ENCODE peak calls at places on chromosomes 3 and 15, in nine cellular contexts. One of them, this sample, is unnamed.

GRCh38 chr15:52653451-52653964 is 25.7 kb downstream of the ATOSA start:
- DNase-seq in transverse colon: no peak
- DNase-seq in breast epithelium: no peak
- DNase-seq in upper lobe of left lung: no peak
- DNase-seq in sigmoid colon: no peak
- DNase-seq in GM12891: no peak
- DNase-seq in HL-60: no peak
- DNase-seq in Panc1: peak
- DNase-seq in GM23338: peak
- DNase-seq in this sample: peak

GRCh38 chr3:130850044-130850797 is 43.7 kb upstream of the ATP2C1 start:
- DNase-seq in GM23338: no peak
- DNase-seq in upper lobe of left lung: no peak
- DNase-seq in HL-60: peak
- DNase-seq in breast epithelium: no peak
- DNase-seq in GM12891: no peak
- DNase-seq in sigmoid colon: no peak
- DNase-seq in Panc1: no peak
- DNase-seq in transverse colon: no peak
- DNase-seq in this sample: no peak

GRCh38 chr3:172324591-172325203 is 123.6 kb downstream of the GHSR start:
- DNase-seq in transverse colon: no peak
- DNase-seq in Panc1: no peak
- DNase-seq in sigmoid colon: no peak
- DNase-seq in breast epithelium: no peak
- DNase-seq in GM12891: no peak
- DNase-seq in HL-60: no peak
- DNase-seq in upper lobe of left lung: no peak
- DNase-seq in GM23338: no peak
- DNase-seq in this sample: no peak

GRCh38 chr15:58575045-58575786 is 143.4 kb downstream of the LIPC start:
- DNase-seq in upper lobe of left lung: no peak
- DNase-seq in GM12891: no peak
- DNase-seq in transverse colon: no peak
- DNase-seq in sigmoid colon: no peak
- DNase-seq in HL-60: no peak
- DNase-seq in breast epithelium: no peak
- DNase-seq in Panc1: no peak
- DNase-seq in GM23338: no peak
- DNase-seq in this sample: no peak

GRCh38 chr3:45170071-45170470 is 23.9 kb upstream of the CDCP1 start:
- DNase-seq in sigmoid colon: peak
- DNase-seq in upper lobe of left lung: no peak
- DNase-seq in breast epithelium: peak
- DNase-seq in Panc1: no peak
- DNase-seq in GM12891: no peak
- DNase-seq in transverse colon: peak
- DNase-seq in HL-60: no peak
- DNase-seq in GM23338: no peak
- DNase-seq in this sample: no peak

GRCh38 chr3:168161696-168162095 is 66.0 kb upstream of the GOLIM4 start:
- DNase-seq in breast epithelium: no peak
- DNase-seq in GM23338: no peak
- DNase-seq in upper lobe of left lung: no peak
- DNase-seq in GM12891: no peak
- DNase-seq in sigmoid colon: peak
- DNase-seq in Panc1: no peak
- DNase-seq in HL-60: no peak
- DNase-seq in transverse colon: no peak
- DNase-seq in this sample: no peak

GRCh38 chr3:183485093-183485492 is 56.7 kb upstream of the MCF2L2 start:
- DNase-seq in GM23338: no peak
- DNase-seq in Panc1: no peak
- DNase-seq in HL-60: no peak
- DNase-seq in sigmoid colon: no peak
- DNase-seq in breast epithelium: no peak
- DNase-seq in GM12891: no peak
- DNase-seq in transverse colon: peak
- DNase-seq in upper lobe of left lung: no peak
- DNase-seq in this sample: no peak

GRCh38 chr3:180981912-180982311 is 7.6 kb downstream of the DNAJC19 start:
- DNase-seq in upper lobe of left lung: no peak
- DNase-seq in transverse colon: no peak
- DNase-seq in breast epithelium: no peak
- DNase-seq in GM23338: no peak
- DNase-seq in HL-60: no peak
- DNase-seq in GM12891: no peak
- DNase-seq in sigmoid colon: no peak
- DNase-seq in Panc1: no peak
- DNase-seq in this sample: no peak

GRCh38 chr15:82999905-83000671 is 11.4 kb downstream of the C15orf40 start:
- DNase-seq in upper lobe of left lung: no peak
- DNase-seq in GM23338: peak
- DNase-seq in HL-60: peak
- DNase-seq in GM12891: peak
- DNase-seq in Panc1: peak
- DNase-seq in transverse colon: no peak
- DNase-seq in sigmoid colon: no peak
- DNase-seq in breast epithelium: no peak
- DNase-seq in this sample: peak

GRCh38 chr3:172074578-172074977 is 35.2 kb downstream of the FNDC3B start:
- DNase-seq in breast epithelium: no peak
- DNase-seq in upper lobe of left lung: no peak
- DNase-seq in HL-60: peak
- DNase-seq in Panc1: no peak
- DNase-seq in GM23338: no peak
- DNase-seq in sigmoid colon: peak
- DNase-seq in transverse colon: no peak
- DNase-seq in GM12891: no peak
- DNase-seq in this sample: peak

GRCh38 chr3:112894258-112894657 is 47.6 kb upstream of the CD200R1L start:
- DNase-seq in breast epithelium: no peak
- DNase-seq in GM12891: no peak
- DNase-seq in upper lobe of left lung: no peak
- DNase-seq in transverse colon: no peak
- DNase-seq in sigmoid colon: no peak
- DNase-seq in Panc1: no peak
- DNase-seq in GM23338: peak
- DNase-seq in HL-60: no peak
- DNase-seq in this sample: no peak

GRCh38 chr3:144162042-144162441 is 190.4 kb downstream of the DIPK2A start:
- DNase-seq in HL-60: no peak
- DNase-seq in transverse colon: no peak
- DNase-seq in GM23338: no peak
- DNase-seq in Panc1: peak
- DNase-seq in upper lobe of left lung: no peak
- DNase-seq in sigmoid colon: no peak
- DNase-seq in breast epithelium: no peak
- DNase-seq in GM12891: no peak
- DNase-seq in this sample: peak

GRCh38 chr3:188348445-188349244 is 194.7 kb downstream of the LPP start:
- DNase-seq in upper lobe of left lung: no peak
- DNase-seq in transverse colon: peak
- DNase-seq in sigmoid colon: peak
- DNase-seq in GM23338: peak
- DNase-seq in Panc1: no peak
- DNase-seq in HL-60: peak
- DNase-seq in GM12891: no peak
- DNase-seq in breast epithelium: peak
- DNase-seq in this sample: peak

GRCh38 chr3:121718205-121718846 is 31.2 kb downstream of the GOLGB1 start:
- DNase-seq in sigmoid colon: no peak
- DNase-seq in upper lobe of left lung: no peak
- DNase-seq in transverse colon: no peak
- DNase-seq in Panc1: no peak
- DNase-seq in HL-60: no peak
- DNase-seq in GM12891: no peak
- DNase-seq in GM23338: no peak
- DNase-seq in breast epithelium: no peak
- DNase-seq in this sample: no peak

GRCh38 chr3:103295974-103296570 is 861.3 kb downstream of the ZPLD1 start:
- DNase-seq in GM23338: peak
- DNase-seq in HL-60: no peak
- DNase-seq in GM12891: no peak
- DNase-seq in Panc1: peak
- DNase-seq in sigmoid colon: no peak
- DNase-seq in breast epithelium: no peak
- DNase-seq in upper lobe of left lung: no peak
- DNase-seq in transverse colon: no peak
- DNase-seq in this sample: no peak

GRCh38 chr15:65653341-65653740 is 31.6 kb downstream of the SLC24A1 start:
- DNase-seq in HL-60: no peak
- DNase-seq in GM23338: no peak
- DNase-seq in transverse colon: no peak
- DNase-seq in sigmoid colon: no peak
- DNase-seq in breast epithelium: no peak
- DNase-seq in upper lobe of left lung: no peak
- DNase-seq in Panc1: no peak
- DNase-seq in GM12891: no peak
- DNase-seq in this sample: peak

GRCh38 chr3:51955175-51955892 is at the start of gene GPR62:
- DNase-seq in sigmoid colon: no peak
- DNase-seq in GM12891: no peak
- DNase-seq in HL-60: no peak
- DNase-seq in transverse colon: no peak
- DNase-seq in Panc1: no peak
- DNase-seq in breast epithelium: no peak
- DNase-seq in GM23338: no peak
- DNase-seq in upper lobe of left lung: peak
- DNase-seq in this sample: no peak

GRCh38 chr3:51954713-51955112 is 468 bp upstream of the GPR62 start:
- DNase-seq in GM23338: no peak
- DNase-seq in sigmoid colon: no peak
- DNase-seq in HL-60: no peak
- DNase-seq in GM12891: no peak
- DNase-seq in upper lobe of left lung: no peak
- DNase-seq in transverse colon: no peak
- DNase-seq in breast epithelium: no peak
- DNase-seq in Panc1: no peak
- DNase-seq in this sample: no peak

GRCh38 chr3:51954120-51954519 is 1.1 kb upstream of the GPR62 start:
- DNase-seq in transverse colon: no peak
- DNase-seq in GM23338: no peak
- DNase-seq in sigmoid colon: no peak
- DNase-seq in breast epithelium: no peak
- DNase-seq in HL-60: peak
- DNase-seq in GM12891: no peak
- DNase-seq in upper lobe of left lung: no peak
- DNase-seq in Panc1: no peak
- DNase-seq in this sample: no peak

GRCh38 chr3:51957520-51958205 is 2.5 kb downstream of the GPR62 start:
- DNase-seq in GM12891: no peak
- DNase-seq in GM23338: no peak
- DNase-seq in upper lobe of left lung: no peak
- DNase-seq in HL-60: no peak
- DNase-seq in sigmoid colon: no peak
- DNase-seq in Panc1: no peak
- DNase-seq in breast epithelium: no peak
- DNase-seq in transverse colon: no peak
- DNase-seq in this sample: no peak

DNA sequence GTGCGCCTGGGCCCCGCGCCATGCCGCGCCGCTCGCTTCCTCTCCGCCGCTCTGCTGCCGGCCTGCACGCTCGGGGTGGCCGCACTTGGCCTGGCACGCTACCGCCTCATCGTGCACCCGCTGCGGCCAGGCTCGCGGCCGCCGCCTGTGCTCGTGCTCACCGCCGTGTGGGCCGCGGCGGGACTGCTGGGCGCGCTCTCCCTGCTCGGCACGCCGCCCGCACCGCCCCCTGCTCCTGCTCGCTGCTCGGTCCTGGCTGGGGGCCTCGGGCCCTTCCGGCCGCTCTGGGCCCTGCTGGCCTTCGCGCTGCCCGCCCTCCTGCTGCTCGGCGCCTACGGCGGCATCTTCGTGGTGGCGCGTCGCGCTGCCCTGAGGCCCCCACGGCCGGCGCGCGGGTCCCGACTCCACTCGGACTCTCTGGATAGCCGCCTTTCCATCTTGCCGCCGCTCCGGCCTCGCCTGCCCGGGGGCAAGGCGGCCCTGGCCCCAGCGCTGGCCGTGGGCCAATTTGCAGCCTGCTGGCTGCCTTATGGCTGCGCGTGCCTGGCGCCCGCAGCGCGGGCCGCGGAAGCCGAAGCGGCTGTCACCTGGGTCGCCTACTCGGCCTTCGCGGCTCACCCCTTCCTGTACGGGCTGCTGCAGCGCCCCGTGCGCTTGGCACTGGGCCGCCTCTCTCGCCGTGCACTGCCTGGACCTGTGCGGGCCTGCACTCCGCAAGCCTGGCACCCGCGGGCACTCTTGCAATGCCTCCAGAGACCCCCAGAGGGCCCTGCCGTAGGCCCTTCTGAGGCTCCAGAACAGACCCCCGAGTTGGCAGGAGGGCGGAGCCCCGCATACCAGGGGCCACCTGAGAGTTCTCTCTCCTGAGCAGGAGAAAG is 951 bp downstream of the GPR62 start:
- DNase-seq in HL-60: peak
- DNase-seq in Panc1: no peak
- DNase-seq in GM23338: peak
- DNase-seq in GM12891: peak
- DNase-seq in transverse colon: peak
- DNase-seq in breast epithelium: no peak
- DNase-seq in upper lobe of left lung: peak
- DNase-seq in sigmoid colon: no peak
- DNase-seq in this sample: peak
- TF ChIP-seq POLR2AphosphoS5 in HL-60: no peak
- TF ChIP-seq POLR2AphosphoS5 in Panc1: no peak
- TF ChIP-seq POLR2AphosphoS5 in GM23338: no peak
- TF ChIP-seq POLR2AphosphoS5 in GM12891: no peak
- TF ChIP-seq POLR2AphosphoS5 in transverse colon: no peak
- TF ChIP-seq POLR2AphosphoS5 in breast epithelium: no peak
- TF ChIP-seq POLR2AphosphoS5 in upper lobe of left lung: no peak
- TF ChIP-seq POLR2AphosphoS5 in sigmoid colon: no peak
- TF ChIP-seq POLR2AphosphoS5 in this sample: no peak

GRCh38 chr3:129429597-129429996 is 1.2 kb upstream of the EFCAB12 start:
- DNase-seq in breast epithelium: no peak
- DNase-seq in GM12891: no peak
- DNase-seq in upper lobe of left lung: no peak
- DNase-seq in sigmoid colon: no peak
- DNase-seq in Panc1: no peak
- DNase-seq in HL-60: no peak
- DNase-seq in GM23338: peak
- DNase-seq in transverse colon: no peak
- DNase-seq in this sample: no peak
- TF ChIP-seq POLR2AphosphoS5 in breast epithelium: no peak
- TF ChIP-seq POLR2AphosphoS5 in GM12891: peak
- TF ChIP-seq POLR2AphosphoS5 in upper lobe of left lung: no peak
- TF ChIP-seq POLR2AphosphoS5 in sigmoid colon: no peak
- TF ChIP-seq POLR2AphosphoS5 in Panc1: no peak
- TF ChIP-seq POLR2AphosphoS5 in HL-60: peak
- TF ChIP-seq POLR2AphosphoS5 in GM23338: no peak
- TF ChIP-seq POLR2AphosphoS5 in transverse colon: no peak
- TF ChIP-seq POLR2AphosphoS5 in this sample: no peak

GRCh38 chr3:157174616-157175498 is 14.9 kb upstream of the CCNL1 start:
- DNase-seq in GM12891: peak
- DNase-seq in sigmoid colon: peak
- DNase-seq in transverse colon: peak
- DNase-seq in upper lobe of left lung: peak
- DNase-seq in breast epithelium: peak
- DNase-seq in GM23338: peak
- DNase-seq in HL-60: peak
- DNase-seq in Panc1: peak
- DNase-seq in this sample: peak
- TF ChIP-seq POLR2AphosphoS5 in GM12891: peak
- TF ChIP-seq POLR2AphosphoS5 in sigmoid colon: peak
- TF ChIP-seq POLR2AphosphoS5 in transverse colon: peak
- TF ChIP-seq POLR2AphosphoS5 in upper lobe of left lung: peak
- TF ChIP-seq POLR2AphosphoS5 in breast epithelium: peak
- TF ChIP-seq POLR2AphosphoS5 in GM23338: peak
- TF ChIP-seq POLR2AphosphoS5 in HL-60: peak
- TF ChIP-seq POLR2AphosphoS5 in Panc1: peak
- TF ChIP-seq POLR2AphosphoS5 in this sample: peak

GRCh38 chr3:157148123-157148889 is 11.6 kb downstream of the CCNL1 start:
- DNase-seq in Panc1: no peak
- DNase-seq in HL-60: no peak
- DNase-seq in GM12891: no peak
- DNase-seq in GM23338: no peak
- DNase-seq in transverse colon: no peak
- DNase-seq in breast epithelium: no peak
- DNase-seq in upper lobe of left lung: no peak
- DNase-seq in sigmoid colon: no peak
- DNase-seq in this sample: no peak
- TF ChIP-seq POLR2AphosphoS5 in Panc1: no peak
- TF ChIP-seq POLR2AphosphoS5 in HL-60: no peak
- TF ChIP-seq POLR2AphosphoS5 in GM12891: peak
- TF ChIP-seq POLR2AphosphoS5 in GM23338: no peak
- TF ChIP-seq POLR2AphosphoS5 in transverse colon: no peak
- TF ChIP-seq POLR2AphosphoS5 in breast epithelium: peak
- TF ChIP-seq POLR2AphosphoS5 in upper lobe of left lung: peak
- TF ChIP-seq POLR2AphosphoS5 in sigmoid colon: no peak
- TF ChIP-seq POLR2AphosphoS5 in this sample: no peak